ENCODE peak calls at places on chromosomes 3 and 15, in four cellular contexts. V, E, G and H are unnamed samples.

GRCh38 chr3:156024904-156025303 is 95.5 kb upstream of the KCNAB1 start:
- DNase-seq in V (peak; percentile 71), G (no peak), E (peak; percentile 8), H (no peak)

GRCh38 chr3:45224824-45225464 is 1.1 kb downstream of the TMEM158 start:
- DNase-seq in V (peak; percentile 89), E (peak; percentile 78), G (peak; percentile 31), H (peak; percentile 82)

GRCh38 chr15:83127547-83128150 is 20.2 kb downstream of the TM6SF1 start:
- DNase-seq in G (no peak), V (no peak), E (no peak), H (no peak)

GRCh38 chr3:72178463-72179106 is 393.6 kb upstream of the PROK2 start:
- DNase-seq in E (no peak), V (peak; percentile 57), G (no peak), H (no peak)

GRCh38 chr3:129003578-129004112 is 2.5 kb downstream of the EFCC1 start:
- DNase-seq in V (no peak), G (no peak), E (no peak), H (peak; percentile 64)

GRCh38 chr15:40320931-40321371 is 2.5 kb upstream of the INAFM2 start:
- DNase-seq in G (no peak), V (peak; percentile 78), E (peak; percentile 67), H (no peak)

GRCh38 chr3:11803977-11804903 is 42.4 kb downstream of the TAMM41 start:
- DNase-seq in G (no peak), E (peak; percentile 55), V (peak; percentile 76), H (peak; percentile 41)

GRCh38 chr3:29128004-29128403 is 152.9 kb upstream of the RBMS3 start:
- DNase-seq in V (no peak), G (no peak), E (peak; percentile 49), H (no peak)

GRCh38 chr3:12869025-12869695 is 27.8 kb upstream of the RPL32 start:
- DNase-seq in V (peak; percentile 66), E (no peak), G (no peak), H (peak; percentile 84)

GRCh38 chr15:27017168-27017809 is 46.3 kb downstream of the GABRG3 start:
- DNase-seq in E (peak; percentile 58), V (peak; percentile 89), G (peak; percentile 43), H (peak; percentile 83)

GRCh38 chr3:125202197-125202596 is 10.4 kb downstream of the SLC12A8 start:
- DNase-seq in G (no peak), V (peak; percentile 71), E (peak; percentile 25), H (no peak)

GRCh38 chr3:186930143-186930638 is at the start of gene ST6GAL1:
- DNase-seq in E (peak; percentile 37), V (peak; percentile 91), G (peak; percentile 82), H (peak; percentile 89)

GRCh38 chr3:112687214-112687613 is 46.3 kb upstream of the CCDC80 start:
- DNase-seq in V (no peak), E (no peak), G (no peak), H (no peak)

GRCh38 chr3:149004622-149005021 is 13.3 kb downstream of the GYG1 start:
- DNase-seq in G (no peak), E (peak; percentile 68), V (no peak), H (no peak)

GRCh38 chr3:107106907-107107306 is 270.3 kb upstream of the CCDC54 start:
- DNase-seq in V (no peak), G (no peak), E (no peak), H (no peak)

GRCh38 chr15:77035584-77035983 is 35.3 kb downstream of the TSPAN3 start:
- DNase-seq in V (no peak), G (no peak), E (no peak), H (peak; percentile 27)

GRCh38 chr3:159619341-159619885 is 369.2 kb upstream of the IL12A start:
- DNase-seq in G (no peak), V (no peak), E (peak; percentile 36), H (no peak)

GRCh38 chr3:27521179-27521871 is 37.1 kb upstream of the SLC4A7 start:
- DNase-seq in G (no peak), V (no peak), E (peak; percentile 95), H (no peak)

GRCh38 chr3:52532517-52532837 is 1.2 kb downstream of the NT5DC2 start:
- DNase-seq in G (no peak), V (peak; percentile 37), E (peak; percentile 62), H (no peak)

GRCh38 chr15:76988874-76989780 is 5.8 kb upstream of the PSTPIP1 start:
- DNase-seq in E (no peak), V (peak; percentile 32), G (no peak), H (no peak)

GRCh38 chr3:58153371-58153770 is 57.4 kb downstream of the DNASE1L3 start:
- DNase-seq in E (no peak), G (no peak), V (no peak), H (no peak)
- H3K56ac ChIP-seq in E (no peak overlapping the region), G (no peak overlapping the region), V (no peak overlapping the region), H (no peak overlapping the region)

GRCh38 chr3:123122525-123123315 is 55.9 kb downstream of the PDIA5 start:
- DNase-seq in G (no peak), E (peak; percentile 40), V (no peak), H (no peak)

GRCh38 chr3:123126051-123126450 is 59.2 kb downstream of the PDIA5 start:
- DNase-seq in E (no peak), V (no peak), G (no peak), H (no peak)

GRCh38 chr3:123123716-123124616 is 57.1 kb downstream of the PDIA5 start:
- DNase-seq in G (no peak), E (no peak), V (no peak), H (no peak)

GRCh38 chr3:123126653-123127052 is 59.8 kb downstream of the PDIA5 start:
- DNase-seq in V (no peak), G (no peak), E (no peak), H (no peak)

GRCh38 chr3:123124936-123125335 is 58.1 kb downstream of the PDIA5 start:
- DNase-seq in G (no peak), V (no peak), E (no peak), H (no peak)
- H3K56ac ChIP-seq in G (no peak overlapping the region), V (no peak overlapping the region), E (no peak overlapping the region), H (no peak overlapping the region)

DNA sequence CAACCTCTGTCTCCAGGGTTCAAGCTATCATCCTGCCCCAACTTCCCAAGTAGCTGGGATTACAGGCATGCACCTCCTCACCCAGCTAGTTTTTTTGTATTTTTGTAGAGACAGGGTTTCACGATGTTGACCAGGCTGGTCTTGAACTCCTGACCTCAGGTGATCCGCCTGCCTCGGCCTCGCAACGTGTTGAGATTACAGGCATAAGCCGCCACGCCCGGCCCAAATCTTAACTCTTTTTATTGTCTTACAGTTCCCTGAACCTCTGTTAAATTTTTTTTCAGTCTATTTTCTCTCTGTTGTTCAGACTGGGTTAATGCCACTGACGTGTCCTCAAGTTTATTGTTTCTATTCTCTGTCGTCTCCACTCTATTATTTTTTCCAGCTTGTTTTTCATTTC is 115.8 kb upstream of the UBE3A start:
- DNase-seq in V (no peak), E (no peak), G (no peak), H (no peak)
- H3K56ac ChIP-seq in V (no peak overlapping the region), E (no peak overlapping the region), G (no peak overlapping the region), H (no peak overlapping the region)

DNA sequence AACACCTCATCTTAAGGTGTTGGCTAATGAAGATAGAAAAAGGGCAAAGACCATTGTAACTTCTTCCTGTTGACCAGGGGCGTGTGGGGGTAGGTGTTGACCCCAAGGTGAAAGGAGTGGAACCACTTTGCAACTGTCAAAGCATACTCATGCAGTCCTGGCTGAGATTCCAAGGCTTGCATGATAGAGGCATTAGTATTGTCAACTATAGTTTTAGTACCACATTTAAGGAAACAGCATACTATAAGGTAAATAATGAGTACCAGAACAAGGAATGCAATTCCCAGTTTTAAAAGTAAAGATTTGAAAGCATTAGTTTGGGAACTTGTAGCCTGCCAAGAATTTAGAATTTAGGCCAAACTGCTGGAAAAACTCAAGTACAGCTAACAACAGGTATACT is 27.8 kb upstream of the ADGRG7 start:
- DNase-seq in E (peak; percentile 39), G (no peak), V (no peak), H (no peak)
- H3K56ac ChIP-seq in E (no peak overlapping the region), G (no peak overlapping the region), V (no peak overlapping the region), H (no peak overlapping the region)

DNA sequence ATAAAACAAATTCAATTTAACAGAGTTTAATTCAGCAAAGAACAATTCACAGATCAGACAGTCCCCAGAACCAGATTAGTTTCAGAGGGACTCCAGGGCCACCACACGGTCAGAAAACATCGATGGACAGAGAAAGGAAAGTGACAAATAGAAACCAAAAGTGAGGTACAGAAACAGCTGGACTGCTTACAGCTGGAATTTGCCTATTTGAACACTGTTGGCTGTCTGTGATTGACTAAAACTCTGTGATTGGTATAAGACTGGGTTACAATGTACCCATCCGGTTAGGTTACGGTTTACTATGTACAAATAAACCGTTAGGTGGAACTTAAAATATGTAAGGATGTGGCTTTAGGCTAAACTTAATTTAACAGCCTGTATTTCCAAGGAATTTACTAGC is 30.3 kb downstream of the MOBP start:
- DNase-seq in G (no peak), V (no peak), E (no peak), H (no peak)
- H3K56ac ChIP-seq in G (no peak overlapping the region), V (no peak overlapping the region), E (no peak overlapping the region), H (no peak overlapping the region)

GRCh38 chr3:19959505-19959904 is 12.6 kb downstream of the RAB5A start:
- DNase-seq in E (no peak), V (no peak), G (no peak), H (no peak)
- H3K56ac ChIP-seq in E (no peak overlapping the region), V (no peak overlapping the region), G (no peak overlapping the region), H (no peak overlapping the region)